ENCODE peak calls at places on chromosomes 13 and 19, in six cellular contexts. R is breast epithelium, C is A673, A is H9, H is stomach, V is left ventricle myocardium inferior. Y is an unnamed sample.

GRCh38 chr19:29622191-29623070 is 16.3 kb downstream of the POP4 start:
- DNase-seq in H (no peak), C (no peak), A (peak; percentile 62), V (no peak), R (no peak), Y (no peak)

GRCh38 chr19:53102186-53102585 is 1.0 kb downstream of the ZNF160 start:
- DNase-seq in C (no peak), V (no peak), R (no peak), H (no peak), A (no peak), Y (no peak)

GRCh38 chr13:94344126-94344863 is 135.2 kb downstream of the DCT start:
- DNase-seq in V (no peak), A (no peak), H (no peak), C (no peak), R (no peak), Y (no peak)

GRCh38 chr13:50228527-50228926 is 213.3 kb downstream of the KCNRG start:
- DNase-seq in A (no peak), C (no peak), R (no peak), H (no peak), V (no peak), Y (no peak)

GRCh38 chr19:19079571-19079970 is 15.8 kb downstream of the SLC25A42 start:
- DNase-seq in A (no peak), R (no peak), V (no peak), H (no peak), C (no peak), Y (no peak)

GRCh38 chr19:18357442-18358264 is 17.3 kb downstream of the PGPEP1 start:
- DNase-seq in V (no peak), C (no peak), A (no peak), H (peak; percentile 40), R (no peak), Y (peak; percentile 63)

GRCh38 chr13:35992964-35993363 is 138.2 kb downstream of the DCLK1 start:
- DNase-seq in A (no peak), H (no peak), R (no peak), V (no peak), C (no peak), Y (no peak)

GRCh38 chr13:34941835-34942731 is at the start of gene NBEA:
- DNase-seq in A (peak; percentile 85), H (peak; percentile 74), C (peak; percentile 78), V (peak; percentile 77), R (peak; percentile 63), Y (peak; percentile 78)

GRCh38 chr19:16405091-16405490 is 66.7 kb downstream of the EPS15L1 start:
- DNase-seq in H (no peak), R (no peak), V (no peak), A (no peak), C (no peak), Y (no peak)

GRCh38 chr19:22422220-22422619 is at the start of gene ZNF98:
- DNase-seq in V (peak; percentile 38), C (no peak), H (no peak), R (peak; percentile 64), A (no peak), Y (peak; percentile 68)

GRCh38 chr13:42337808-42338600 is 66.1 kb downstream of the AKAP11 start:
- DNase-seq in A (no peak), H (no peak), V (no peak), C (no peak), R (no peak), Y (no peak)

GRCh38 chr19:47035127-47035494 is 13.3 kb downstream of the TMEM160 start:
- DNase-seq in V (no peak), A (peak; percentile 73), H (no peak), C (peak; percentile 71), R (no peak), Y (no peak)

GRCh38 chr19:54299126-54299498 is 13.9 kb downstream of the LILRA5 start:
- DNase-seq in A (no peak), H (no peak), V (no peak), R (no peak), C (no peak), Y (no peak)

GRCh38 chr13:114313061-114313860 is 1.0 kb upstream of the CHAMP1 start:
- DNase-seq in V (no peak), H (no peak), A (no peak), C (no peak), R (no peak), Y (no peak)

GRCh38 chr19:33406521-33407139 is 33.1 kb downstream of the CEBPG start:
- DNase-seq in C (peak; percentile 71), A (peak; percentile 89), R (no peak), H (peak; percentile 83), V (peak; percentile 69), Y (peak; percentile 80)

GRCh38 chr19:30393046-30393445 is 20.9 kb downstream of the ZNF536 start:
- DNase-seq in V (no peak), H (no peak), R (no peak), C (peak; percentile 39), A (no peak), Y (no peak)

GRCh38 chr19:1837222-1837565 is 11.1 kb downstream of the REXO1 start:
- DNase-seq in H (no peak), V (no peak), A (no peak), R (no peak), C (no peak), Y (no peak)

GRCh38 chr19:3274245-3275067 is 50.0 kb downstream of the CELF5 start:
- DNase-seq in R (no peak), C (no peak), V (no peak), A (no peak), H (no peak), Y (no peak)

GRCh38 chr19:3272952-3273351 is 48.5 kb downstream of the CELF5 start:
- DNase-seq in V (no peak), H (no peak), C (no peak), A (no peak), R (no peak), Y (no peak)

GRCh38 chr19:3276341-3276799 is 51.9 kb downstream of the CELF5 start:
- DNase-seq in H (peak; percentile 34), R (peak; percentile 56), C (peak; percentile 92), A (peak; percentile 99), V (no peak), Y (peak; percentile 39)

GRCh38 chr19:3275583-3276340 is 51.3 kb downstream of the CELF5 start:
- DNase-seq in R (peak; percentile 75), H (peak; percentile 84), C (peak; percentile 76), A (peak; percentile 96), V (peak; percentile 32), Y (peak; percentile 80)

DNA sequence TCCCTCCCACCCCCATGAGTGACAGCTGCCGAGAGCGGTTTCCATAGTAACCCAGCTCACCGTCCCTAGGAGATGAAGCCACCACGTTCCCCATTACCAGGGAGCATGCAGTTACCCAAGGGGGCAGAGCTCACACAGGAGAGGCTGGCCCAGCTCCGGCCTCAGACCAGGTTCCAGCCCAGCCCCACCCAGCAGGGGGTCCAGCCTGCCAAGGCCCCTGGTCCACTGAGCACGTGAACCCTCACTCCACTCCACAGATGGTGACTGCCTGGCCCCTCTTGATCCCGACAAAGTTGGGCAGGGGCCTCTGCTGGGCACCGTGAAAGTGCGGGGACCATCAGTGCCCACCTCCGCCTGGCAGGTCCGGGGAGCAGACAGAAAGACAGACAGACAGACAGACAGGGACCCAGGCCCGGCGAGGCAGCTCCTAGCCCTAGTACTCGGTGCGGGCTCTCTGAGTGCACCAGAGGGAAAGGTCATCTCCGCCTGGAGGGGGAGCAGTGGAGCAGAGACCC is 50.7 kb downstream of the CELF5 start:
- DNase-seq in C (peak; percentile 61), A (peak; percentile 88), R (no peak), H (no peak), V (no peak), Y (peak; percentile 40)
- TF ChIP-seq CTCF in C (peak; percentile 81), A (no peak), R (no peak), H (no peak), V (no peak), Y (no peak)

DNA sequence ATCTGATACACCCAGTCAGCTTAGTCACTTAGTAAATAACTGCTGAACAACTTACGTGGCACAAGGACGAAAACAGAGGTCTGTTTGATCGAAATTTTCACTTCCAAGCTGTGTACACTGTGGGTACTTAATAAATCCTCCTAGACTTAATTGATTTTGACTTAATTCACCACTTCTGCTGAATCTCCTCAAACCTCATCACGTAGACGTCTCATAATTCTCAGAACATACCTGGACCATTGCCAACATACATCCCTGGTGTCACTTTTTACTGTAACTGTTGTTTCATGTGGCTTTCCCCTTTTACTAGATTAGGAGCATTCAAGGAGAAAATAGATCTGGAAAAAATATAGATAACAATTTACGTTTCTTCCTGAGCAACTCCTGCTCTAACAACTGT is 104.9 kb downstream of the MBNL2 start:
- DNase-seq in H (no peak), A (no peak), C (no peak), V (no peak), R (no peak), Y (no peak)
- H3K4me1 ChIP-seq in H (peaks cover 7% of the 10 kb centered on the region), A (peaks cover 3% of the 10 kb centered on the region), C (peaks cover 4% of the 10 kb centered on the region), V (peaks cover 98% of the 10 kb centered on the region), R (no peaks in the 10 kb centered on the region), Y (peaks cover 47% of the 10 kb centered on the region)

GRCh38 chr13:99991013-99991805 is 9.6 kb downstream of the ZIC2 start:
- DNase-seq in H (no peak), A (peak; percentile 60), R (no peak), V (no peak), C (peak; percentile 64), Y (no peak)
- H3K27me3 ChIP-seq in H (peaks cover 100% of the 10 kb centered on the region), A (peaks cover 46% of the 10 kb centered on the region), R (peaks cover 14% of the 10 kb centered on the region), V (peaks cover 100% of the 10 kb centered on the region), C (no peaks in the 10 kb centered on the region), Y (peaks cover 19% of the 10 kb centered on the region)

DNA sequence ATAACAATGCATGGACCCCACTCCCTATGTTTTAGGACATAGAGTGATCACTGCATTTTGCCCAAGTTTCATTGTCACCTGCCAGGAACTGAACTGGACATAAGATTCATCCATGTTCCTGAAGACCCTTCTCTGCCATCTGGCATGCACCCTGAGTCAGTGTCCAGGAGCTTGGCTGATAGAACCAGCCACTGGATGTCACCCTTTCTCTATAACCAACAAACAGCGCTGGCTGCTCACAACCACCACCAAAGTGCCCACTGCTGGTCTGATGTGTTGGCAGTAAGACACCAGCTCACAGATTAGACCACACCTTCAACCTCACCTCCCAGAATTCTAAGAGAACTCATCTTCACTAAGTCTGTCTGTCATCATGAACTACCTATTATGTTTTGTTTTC is 333.4 kb downstream of the ITGBL1 start:
- DNase-seq in R (no peak), H (no peak), C (peak; percentile 58), V (peak; percentile 19), A (peak; percentile 72), Y (peak; percentile 8)
- TF ChIP-seq CTCF in R (peak; percentile 19), H (no peak), C (peak; percentile 51), V (peak; percentile 64), A (peak; percentile 72), Y (no peak)